ENCODE peak calls at places on chromosome 3, in six cellular contexts. M is PC-3, O is GM23338, V is neural progenitor cell, C is MM.1S, K is HCT116. H is an unnamed sample.

GRCh38 chr3:146590521-146590920 is 14.6 kb downstream of the PLSCR5 start:
- DNase-seq in M (peak), O (no peak), V (no peak), C (no peak), K (no peak), H (no peak)

GRCh38 chr3:51550080-51550819 is 11.7 kb downstream of the RAD54L2 start:
- DNase-seq in M (no peak), O (no peak), V (no peak), C (no peak), K (no peak), H (no peak)

GRCh38 chr3:131454501-131454900 is 48.3 kb downstream of the MRPL3 start:
- DNase-seq in M (peak), O (no peak), V (no peak), C (no peak), K (no peak), H (no peak)

GRCh38 chr3:53255360-53255774 is 455 bp downstream of the TKT start:
- DNase-seq in M (no peak), O (no peak), V (no peak), C (peak), K (no peak), H (peak)

GRCh38 chr3:132029182-132029902 is 5.5 kb downstream of the CPNE4 start:
- DNase-seq in M (peak), O (peak), V (peak), C (peak), K (peak), H (peak)

GRCh38 chr3:90062018-90062417 is 954.6 kb downstream of the EPHA3 start:
- DNase-seq in M (peak), O (no peak), V (no peak), C (no peak), K (no peak), H (no peak)

GRCh38 chr3:197239857-197240256 is 58.6 kb downstream of the DLG1 start:
- DNase-seq in M (no peak), O (no peak), V (no peak), C (no peak), K (no peak), H (no peak)

GRCh38 chr3:183802989-183803388 is 22.4 kb downstream of the MAP6D1 start:
- DNase-seq in M (no peak), O (no peak), V (no peak), C (no peak), K (no peak), H (no peak)

GRCh38 chr3:42666022-42666421 is 12.5 kb downstream of the ZBTB47 start:
- DNase-seq in M (no peak), O (no peak), V (no peak), C (no peak), K (no peak), H (no peak)

GRCh38 chr3:78863294-78864203 is 904.2 kb downstream of the ROBO1 start:
- DNase-seq in M (no peak), O (no peak), V (no peak), C (no peak), K (no peak), H (no peak)

DNA sequence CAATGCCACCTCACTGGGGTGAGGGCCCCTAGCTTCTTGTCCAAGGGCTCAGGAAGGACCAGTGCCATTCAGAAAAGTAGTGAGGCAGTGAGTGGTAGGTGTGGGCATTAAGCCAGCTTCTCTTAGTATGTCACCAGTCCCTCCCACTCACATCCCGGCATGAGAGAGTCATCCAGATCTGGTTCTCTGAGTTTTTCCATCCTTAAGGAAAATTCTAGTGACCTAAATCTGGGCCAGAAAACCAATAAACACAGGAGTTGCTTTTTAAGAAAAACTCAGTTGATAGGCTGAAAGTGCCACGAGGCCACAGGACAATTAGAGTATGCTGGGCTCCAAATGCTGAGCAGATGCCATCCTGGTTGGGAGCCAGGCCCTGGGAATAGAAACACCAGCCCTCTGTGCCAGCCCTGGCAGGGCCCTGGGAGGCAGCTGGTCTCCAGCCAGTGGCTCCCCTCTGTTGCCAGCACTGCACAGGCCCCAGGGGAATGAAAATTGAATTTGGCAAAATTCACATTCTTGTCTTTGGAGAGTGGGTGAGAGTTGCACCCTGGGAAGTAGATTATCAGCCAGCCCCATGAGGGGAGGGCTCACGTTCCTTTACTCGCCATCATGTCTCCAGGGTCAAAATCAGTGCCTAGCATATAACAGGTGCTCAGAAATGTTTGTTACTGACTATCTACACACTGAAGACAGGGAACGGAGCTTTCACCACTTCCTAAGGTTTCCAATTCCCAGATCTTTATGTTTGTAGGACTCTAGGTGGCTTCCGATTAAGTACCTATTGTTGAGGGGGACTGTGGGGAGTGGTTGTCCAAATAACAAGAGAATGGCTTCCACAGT is 52.8 kb downstream of the FAM43A start:
- DNase-seq in M (peak), O (no peak), V (no peak), C (no peak), K (peak), H (no peak)
- TF ChIP-seq EZH2phosphoT487 in M (no peak), O (no peak), V (no peak), C (no peak), K (no peak), H (no peak)

DNA sequence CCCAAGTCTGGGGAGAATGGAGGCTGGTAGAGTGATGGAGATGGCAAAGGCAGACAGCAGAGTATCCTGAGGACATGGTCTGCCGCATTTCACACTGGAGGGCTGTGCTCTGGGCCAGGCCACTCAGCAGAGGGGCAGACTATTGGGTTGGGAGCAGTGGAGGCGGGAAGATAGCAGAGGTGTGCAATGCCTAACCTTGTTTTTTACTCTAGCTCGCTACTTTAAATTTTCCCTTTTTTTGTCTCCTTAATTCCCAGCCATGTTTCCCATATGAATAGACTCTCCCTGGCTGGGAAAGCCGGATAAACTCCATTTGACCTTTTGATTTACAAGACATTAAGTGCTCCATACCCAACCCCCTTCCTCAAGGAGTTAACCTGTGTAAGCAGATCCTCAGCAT is 33.5 kb upstream of the ST6GAL1 start:
- DNase-seq in M (no peak), O (peak), V (no peak), C (no peak), K (no peak), H (no peak)
- TF ChIP-seq EZH2phosphoT487 in M (no peak), O (no peak), V (no peak), C (no peak), K (no peak), H (no peak)

GRCh38 chr3:157447026-157447694 is 10.5 kb downstream of the PTX3 start:
- DNase-seq in M (peak), O (peak), V (peak), C (peak), K (peak), H (peak)

GRCh38 chr3:157453824-157454223 is 17.2 kb downstream of the PTX3 start:
- DNase-seq in M (peak), O (no peak), V (no peak), C (no peak), K (no peak), H (no peak)

DNA sequence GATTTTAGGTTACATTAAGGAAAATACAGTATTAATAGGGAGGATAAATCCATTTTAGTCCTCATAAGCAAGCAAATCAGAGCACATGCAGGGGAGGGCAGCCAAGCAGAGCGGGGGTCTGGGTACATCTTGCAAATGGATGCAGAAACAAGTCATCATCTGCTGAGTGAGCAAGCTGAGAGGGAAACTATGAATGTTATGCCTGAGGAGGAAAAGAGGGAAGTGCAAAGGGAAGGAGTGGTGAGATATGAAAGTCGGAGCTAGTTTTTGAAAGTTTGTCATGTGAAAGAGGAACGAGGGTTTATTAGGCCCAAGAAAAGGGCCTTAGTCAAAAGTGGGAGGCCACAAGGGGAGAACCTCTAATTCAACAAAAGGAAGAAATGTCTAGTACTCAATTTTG is 15.4 kb downstream of the PTX3 start:
- DNase-seq in M (no peak), O (no peak), V (no peak), C (no peak), K (no peak), H (no peak)
- TF ChIP-seq EZH2phosphoT487 in M (no peak), O (no peak), V (no peak), C (no peak), K (no peak), H (no peak)

GRCh38 chr3:8756671-8757070 is 12.7 kb downstream of the OXTR start:
- DNase-seq in M (no peak), O (no peak), V (no peak), C (no peak), K (no peak), H (no peak)
- TF ChIP-seq EZH2phosphoT487 in M (no peak), O (no peak), V (no peak), C (no peak), K (no peak), H (no peak)

DNA sequence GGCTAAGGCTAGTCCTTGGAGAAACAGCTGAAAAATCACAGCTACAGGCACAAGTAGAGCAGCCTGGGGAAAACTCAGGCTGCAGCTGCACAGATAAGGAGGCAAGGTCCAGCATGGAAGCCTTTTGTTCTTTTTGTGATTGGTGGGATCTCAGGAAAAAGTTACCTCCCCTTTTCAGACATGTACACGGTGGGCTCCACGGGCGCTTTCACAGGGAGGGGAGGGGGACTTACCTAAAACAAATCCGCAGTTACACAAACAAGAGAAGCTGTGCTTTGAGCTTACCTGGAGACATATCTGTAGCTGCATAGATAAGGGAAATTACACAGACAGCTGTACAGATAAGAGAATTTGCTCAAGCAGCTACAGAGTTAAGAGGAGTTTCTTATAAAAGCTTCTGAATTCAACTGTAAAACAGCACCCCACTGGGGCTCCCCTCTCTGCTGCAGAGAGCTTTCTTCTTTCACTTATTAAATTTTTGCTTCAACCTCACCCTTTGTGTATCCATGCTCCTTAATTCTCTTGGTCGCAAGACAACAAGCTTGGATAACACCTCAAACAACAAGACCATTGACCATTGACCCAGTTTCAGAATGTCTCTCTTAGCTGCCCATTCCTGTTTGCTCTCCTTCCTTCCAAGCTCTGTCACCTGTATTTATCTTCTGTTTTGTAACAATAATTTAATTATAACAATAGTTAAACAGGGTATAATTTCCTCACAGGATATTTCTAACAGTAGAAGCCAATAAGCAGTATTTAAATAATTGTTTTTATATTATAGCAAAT is 10.9 kb upstream of the CD200 start:
- DNase-seq in M (no peak), O (no peak), V (peak), C (no peak), K (no peak), H (no peak)
- TF ChIP-seq EZH2phosphoT487 in M (no peak), O (no peak), V (no peak), C (no peak), K (no peak), H (no peak)

DNA sequence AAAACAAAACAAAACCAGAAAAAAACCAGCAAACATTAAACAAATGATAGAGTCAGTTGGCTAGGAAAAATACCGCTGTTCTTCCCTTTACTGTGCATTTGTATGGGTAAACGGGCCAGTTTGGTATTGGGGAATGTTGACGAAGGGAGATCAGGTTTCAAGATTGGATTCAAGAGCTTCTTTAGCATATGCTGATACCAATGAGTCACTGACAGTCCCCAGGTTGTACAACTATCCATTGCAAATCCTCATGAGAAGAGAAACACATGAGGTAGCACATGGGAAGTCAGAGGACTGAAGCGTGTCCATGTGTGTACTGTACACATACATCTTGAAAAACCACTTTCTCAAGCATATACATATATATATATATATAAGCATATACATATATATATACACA is 25.6 kb downstream of the TIGIT start:
- DNase-seq in M (peak), O (peak), V (peak), C (no peak), K (no peak), H (no peak)
- TF ChIP-seq EZH2phosphoT487 in M (no peak), O (no peak), V (no peak), C (no peak), K (no peak), H (no peak)

GRCh38 chr3:11637901-11638668 is 5.6 kb downstream of the VGLL4 start:
- DNase-seq in M (no peak), O (no peak), V (no peak), C (no peak), K (no peak), H (no peak)

GRCh38 chr3:11640009-11640673 is 3.6 kb downstream of the VGLL4 start:
- DNase-seq in M (no peak), O (no peak), V (no peak), C (no peak), K (no peak), H (no peak)

GRCh38 chr3:11636372-11636760 is 7.3 kb downstream of the VGLL4 start:
- DNase-seq in M (no peak), O (no peak), V (no peak), C (no peak), K (no peak), H (no peak)

GRCh38 chr3:11641316-11641682 is 2.4 kb downstream of the VGLL4 start:
- DNase-seq in M (no peak), O (no peak), V (no peak), C (no peak), K (no peak), H (no peak)

GRCh38 chr3:11638669-11639402 is 4.9 kb downstream of the VGLL4 start:
- DNase-seq in M (no peak), O (peak), V (peak), C (no peak), K (no peak), H (no peak)
- TF ChIP-seq EZH2phosphoT487 in M (no peak), O (no peak), V (no peak), C (no peak), K (no peak), H (no peak)

DNA sequence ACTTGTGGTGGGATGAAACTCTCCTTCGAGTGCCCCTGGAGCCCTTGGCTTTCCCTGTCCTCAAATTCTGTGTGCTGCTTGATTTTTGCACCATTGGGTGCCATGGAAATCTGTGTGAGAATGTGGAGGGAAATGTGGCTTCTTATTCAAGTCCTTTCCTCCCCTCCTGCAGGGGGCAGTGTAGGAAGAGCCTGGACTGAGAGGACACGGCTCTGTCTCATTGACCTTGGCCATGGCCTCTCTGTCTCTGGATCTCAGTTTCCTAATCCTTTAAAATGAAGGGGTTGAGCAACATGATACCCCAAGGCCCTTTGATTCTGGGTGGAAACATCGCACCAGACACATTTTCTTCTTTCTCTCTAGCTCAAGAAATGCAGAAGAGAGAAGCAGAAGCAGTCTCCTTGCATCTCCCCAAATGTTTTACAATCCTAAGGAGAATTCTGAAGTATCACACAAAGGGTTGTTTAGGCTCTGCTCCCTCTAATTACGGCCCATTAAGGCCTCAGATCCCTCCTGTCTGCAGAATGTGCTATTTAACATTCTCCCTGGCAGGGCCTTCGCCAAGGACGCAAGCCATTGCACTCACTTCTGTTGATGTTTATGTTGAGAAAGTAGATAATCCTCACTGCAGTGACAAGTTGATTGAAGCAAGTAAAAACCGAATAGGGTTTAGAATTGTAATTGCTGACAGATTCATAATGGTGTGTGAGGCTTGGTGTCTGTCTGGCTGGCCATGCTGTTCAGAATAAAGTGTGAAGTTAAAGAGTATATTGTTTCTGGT is 169.1 kb downstream of the TPRG1 start:
- DNase-seq in M (peak), O (peak), V (peak), C (no peak), K (peak), H (peak)
- TF ChIP-seq EZH2phosphoT487 in M (no peak), O (no peak), V (no peak), C (no peak), K (no peak), H (no peak)